ENCODE peak calls at places on chromosomes 4 and X, in five cellular contexts. B is CD8-positive, alpha-beta T cell; Q is tibial nerve; I is BJ; E is PC-9. H is an unnamed sample. For H3K27me3, the result is how much of the 10 kb centered on the place peaks cover.

GRCh38 chr4:154124539-154125255 is 335.8 kb upstream of the SFRP2 start:
- DNase-seq in B (no peak), Q (no peak), I (peak), E (peak), H (peak)

GRCh38 chrX:123918106-123918721 is 43.3 kb upstream of the STAG2 start:
- DNase-seq in B (no peak), Q (no peak), I (no peak), E (peak), H (no peak)

GRCh38 chr4:153610623-153611376 is 73.3 kb upstream of the TLR2 start:
- DNase-seq in B (no peak), Q (no peak), I (no peak), E (no peak), H (no peak)

GRCh38 chr4:6180841-6181631 is 19.3 kb downstream of the JAKMIP1 start:
- DNase-seq in B (no peak), Q (no peak), I (no peak), E (no peak), H (no peak)

GRCh38 chrX:109886122-109886761 is 116.7 kb upstream of the TMEM164 start:
- DNase-seq in B (peak), Q (peak), I (no peak), E (no peak), H (no peak)

GRCh38 chr4:55444822-55445221 is 49.1 kb downstream of the TMEM165 start:
- DNase-seq in B (no peak), Q (no peak), I (no peak), E (no peak), H (no peak)

GRCh38 chr4:2354760-2355159 is 63.7 kb downstream of the ZFYVE28 start:
- DNase-seq in B (no peak), Q (no peak), I (no peak), E (no peak), H (no peak)

GRCh38 chr4:30720656-30721352 is 635 bp downstream of the PCDH7 start:
- DNase-seq in B (no peak), Q (no peak), I (no peak), E (no peak), H (no peak)

GRCh38 chrX:103716967-103717366 is 6.3 kb downstream of the TMEM31 start:
- DNase-seq in B (no peak), Q (no peak), I (no peak), E (peak), H (no peak)

GRCh38 chrX:115013705-115014104 is 3.7 kb downstream of the IL13RA2 start:
- DNase-seq in B (no peak), Q (no peak), I (no peak), E (peak), H (no peak)

GRCh38 chr4:108830509-108831244 is 67.8 kb upstream of the ETNPPL start:
- DNase-seq in B (no peak), Q (no peak), I (no peak), E (no peak), H (no peak)

GRCh38 chrX:9682456-9682855 is 83.2 kb downstream of the GPR143 start:
- DNase-seq in B (no peak), Q (peak), I (no peak), E (no peak), H (no peak)

DNA sequence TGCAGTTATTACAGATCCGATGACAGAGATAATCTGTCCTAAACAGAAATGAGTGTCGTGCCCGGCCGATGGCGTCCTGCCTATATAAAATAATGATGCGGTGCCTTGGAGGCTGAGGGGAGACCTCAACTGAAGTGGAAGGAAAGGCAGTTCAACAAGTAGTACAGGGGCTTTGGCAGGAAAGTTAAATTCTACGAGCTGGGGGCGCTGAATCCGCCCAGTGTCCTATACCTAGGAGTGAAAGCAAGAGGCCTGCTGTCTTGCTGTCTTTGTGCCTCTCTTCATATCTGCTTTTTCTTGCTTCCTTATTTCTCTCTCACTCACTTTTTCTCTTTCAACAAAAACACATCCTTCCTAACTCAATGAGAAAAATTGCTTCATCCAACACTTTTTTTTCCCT is 82.2 kb upstream of the PRPS2 start:
- DNase-seq in B (no peak), Q (no peak), I (no peak), E (no peak), H (no peak)
- H3K27me3 ChIP-seq in B (under half), Q (under half), I (under half), E (under half), H (under half)

GRCh38 chr4:24195976-24196736 is 306.3 kb upstream of the PPARGC1A start:
- DNase-seq in B (no peak), Q (no peak), I (no peak), E (no peak), H (no peak)
- TF ChIP-seq CTCF in B (no peak), Q (no peak), I (no peak), E (no peak), H (peak)

GRCh38 chr4:16089156-16089555 is 5.3 kb upstream of the PROM1 start:
- DNase-seq in B (no peak), Q (no peak), I (no peak), E (no peak), H (no peak)
- H3K27me3 ChIP-seq in B (under half), Q (under half), I (under half), E (under half), H (under half)

GRCh38 chr4:110663206-110663605 is 40.3 kb upstream of the PITX2 start:
- DNase-seq in B (no peak), Q (no peak), I (no peak), E (no peak), H (no peak)
- TF ChIP-seq CTCF in B (no peak), Q (no peak), I (no peak), E (no peak), H (no peak)

GRCh38 chr4:41620594-41621256 is 82.8 kb downstream of the LIMCH1 start:
- DNase-seq in B (no peak), Q (no peak), I (no peak), E (no peak), H (no peak)

GRCh38 chr4:41624765-41625164 is 86.8 kb downstream of the LIMCH1 start:
- DNase-seq in B (no peak), Q (no peak), I (no peak), E (no peak), H (no peak)

GRCh38 chr4:41625531-41625930 is 87.6 kb downstream of the LIMCH1 start:
- DNase-seq in B (no peak), Q (no peak), I (no peak), E (no peak), H (no peak)

GRCh38 chr4:41619161-41619560 is 81.2 kb downstream of the LIMCH1 start:
- DNase-seq in B (no peak), Q (no peak), I (no peak), E (no peak), H (no peak)

DNA sequence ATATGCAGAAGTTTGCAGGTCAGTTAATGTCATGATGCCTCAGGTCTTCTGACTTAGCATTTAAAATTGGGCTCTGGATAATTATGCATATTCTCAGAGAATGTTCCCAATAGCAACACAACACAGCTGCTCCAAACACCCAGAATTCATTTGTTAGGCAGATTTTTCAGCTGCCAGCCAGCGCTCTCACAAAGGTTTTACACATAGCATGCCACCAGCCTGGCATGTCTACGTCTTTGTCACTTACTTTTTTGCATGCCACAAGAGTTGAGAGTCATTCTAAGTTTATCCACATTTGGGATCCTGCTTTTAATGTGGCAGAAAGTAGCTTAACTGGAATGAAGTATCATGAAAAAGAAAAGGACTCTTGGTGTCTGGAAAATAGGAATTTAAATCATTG is 84.9 kb downstream of the LIMCH1 start:
- DNase-seq in B (no peak), Q (no peak), I (no peak), E (no peak), H (no peak)
- H3K27me3 ChIP-seq in B (under half), Q (under half), I (under half), E (under half), H (under half)

H was measured in kidney epithelial cell.